ENCODE peak calls at places on chromosomes 1 and 21, in eight cellular contexts. One of them, this sample, is unnamed.

GRCh38 chr21:26842300-26842699 is 2.9 kb downstream of the ADAMTS1 start:
- DNase-seq in foreskin fibroblast: no peak
- DNase-seq in hepatocyte: no peak
- DNase-seq in EH: peak; percentile 52
- DNase-seq in pancreas: no peak
- DNase-seq in nephron progenitor cell: no peak
- DNase-seq in NCI-H1930: no peak
- DNase-seq in putamen: no peak
- DNase-seq in this sample: no peak

GRCh38 chr21:45574081-45574501 is 31.9 kb upstream of the SLC19A1 start:
- DNase-seq in hepatocyte: no peak
- DNase-seq in foreskin fibroblast: no peak
- DNase-seq in pancreas: no peak
- DNase-seq in EH: no peak
- DNase-seq in putamen: no peak
- DNase-seq in nephron progenitor cell: no peak
- DNase-seq in NCI-H1930: no peak
- DNase-seq in this sample: no peak

GRCh38 chr1:29062157-29062942 is 61.4 kb downstream of the TMEM200B start:
- DNase-seq in hepatocyte: no peak
- DNase-seq in nephron progenitor cell: no peak
- DNase-seq in foreskin fibroblast: no peak
- DNase-seq in putamen: peak; percentile 81
- DNase-seq in pancreas: no peak
- DNase-seq in EH: no peak
- DNase-seq in NCI-H1930: no peak
- DNase-seq in this sample: no peak

GRCh38 chr1:210298936-210299335 is 29.8 kb upstream of the HHAT start:
- DNase-seq in hepatocyte: no peak
- DNase-seq in NCI-H1930: no peak
- DNase-seq in nephron progenitor cell: no peak
- DNase-seq in pancreas: no peak
- DNase-seq in EH: peak; percentile 73
- DNase-seq in foreskin fibroblast: no peak
- DNase-seq in putamen: no peak
- DNase-seq in this sample: no peak

GRCh38 chr1:193700710-193701355 is 514.4 kb upstream of the B3GALT2 start:
- DNase-seq in nephron progenitor cell: no peak
- DNase-seq in NCI-H1930: no peak
- DNase-seq in putamen: no peak
- DNase-seq in hepatocyte: peak; percentile 6
- DNase-seq in pancreas: no peak
- DNase-seq in EH: peak; percentile 84
- DNase-seq in foreskin fibroblast: no peak
- DNase-seq in this sample: no peak

GRCh38 chr1:92886886-92887419 is 55.1 kb downstream of the RPL5 start:
- DNase-seq in hepatocyte: peak; percentile 74
- DNase-seq in nephron progenitor cell: no peak
- DNase-seq in pancreas: peak; percentile 61
- DNase-seq in NCI-H1930: no peak
- DNase-seq in foreskin fibroblast: no peak
- DNase-seq in putamen: no peak
- DNase-seq in EH: no peak
- DNase-seq in this sample: no peak

GRCh38 chr1:54663723-54664122 is 22.1 kb downstream of the MROH7 start:
- DNase-seq in putamen: no peak
- DNase-seq in EH: no peak
- DNase-seq in nephron progenitor cell: no peak
- DNase-seq in NCI-H1930: no peak
- DNase-seq in hepatocyte: no peak
- DNase-seq in pancreas: no peak
- DNase-seq in foreskin fibroblast: no peak
- DNase-seq in this sample: no peak

GRCh38 chr1:1331068-1331965 is at the start of gene TAS1R3:
- DNase-seq in putamen: no peak
- DNase-seq in hepatocyte: no peak
- DNase-seq in EH: peak; percentile 39
- DNase-seq in pancreas: no peak
- DNase-seq in nephron progenitor cell: no peak
- DNase-seq in foreskin fibroblast: no peak
- DNase-seq in NCI-H1930: no peak
- DNase-seq in this sample: no peak

GRCh38 chr1:165928075-165928731 is 100.8 kb downstream of the UCK2 start:
- DNase-seq in NCI-H1930: peak; percentile 6
- DNase-seq in foreskin fibroblast: peak; percentile 46
- DNase-seq in hepatocyte: peak; percentile 57
- DNase-seq in pancreas: no peak
- DNase-seq in nephron progenitor cell: peak; percentile 53
- DNase-seq in putamen: peak; percentile 31
- DNase-seq in EH: peak; percentile 61
- DNase-seq in this sample: peak; percentile 51

GRCh38 chr1:23065385-23065784 is 46.1 kb downstream of the KDM1A start:
- DNase-seq in EH: no peak
- DNase-seq in nephron progenitor cell: no peak
- DNase-seq in putamen: no peak
- DNase-seq in pancreas: no peak
- DNase-seq in NCI-H1930: no peak
- DNase-seq in hepatocyte: no peak
- DNase-seq in foreskin fibroblast: no peak
- DNase-seq in this sample: no peak

GRCh38 chr21:45859762-45860357 is 121.7 kb upstream of the COL6A1 start:
- DNase-seq in EH: no peak
- DNase-seq in putamen: no peak
- DNase-seq in foreskin fibroblast: no peak
- DNase-seq in pancreas: no peak
- DNase-seq in nephron progenitor cell: no peak
- DNase-seq in NCI-H1930: no peak
- DNase-seq in hepatocyte: no peak
- DNase-seq in this sample: no peak

GRCh38 chr1:99264201-99265021 is at the start of gene PLPPR4:
- DNase-seq in nephron progenitor cell: peak; percentile 83
- DNase-seq in pancreas: peak; percentile 47
- DNase-seq in NCI-H1930: no peak
- DNase-seq in hepatocyte: peak; percentile 68
- DNase-seq in putamen: peak; percentile 61
- DNase-seq in EH: peak; percentile 78
- DNase-seq in foreskin fibroblast: peak; percentile 21
- DNase-seq in this sample: no peak

GRCh38 chr1:206698011-206698410 is 13.3 kb downstream of the MAPKAPK2 start:
- DNase-seq in NCI-H1930: no peak
- DNase-seq in EH: no peak
- DNase-seq in pancreas: no peak
- DNase-seq in foreskin fibroblast: no peak
- DNase-seq in nephron progenitor cell: no peak
- DNase-seq in hepatocyte: no peak
- DNase-seq in putamen: no peak
- DNase-seq in this sample: no peak

GRCh38 chr1:217275617-217276398 is 355.1 kb downstream of the GPATCH2 start:
- DNase-seq in hepatocyte: no peak
- DNase-seq in foreskin fibroblast: peak; percentile 68
- DNase-seq in putamen: no peak
- DNase-seq in pancreas: no peak
- DNase-seq in EH: peak; percentile 77
- DNase-seq in nephron progenitor cell: no peak
- DNase-seq in NCI-H1930: no peak
- DNase-seq in this sample: no peak

GRCh38 chr21:20639026-20639425 is 359.2 kb upstream of the NCAM2 start:
- DNase-seq in hepatocyte: no peak
- DNase-seq in foreskin fibroblast: no peak
- DNase-seq in NCI-H1930: no peak
- DNase-seq in putamen: no peak
- DNase-seq in EH: no peak
- DNase-seq in nephron progenitor cell: no peak
- DNase-seq in pancreas: no peak
- DNase-seq in this sample: peak; percentile 26

GRCh38 chr1:30274176-30274936 is 449.0 kb downstream of the MATN1 start:
- DNase-seq in EH: no peak
- DNase-seq in putamen: no peak
- DNase-seq in pancreas: no peak
- DNase-seq in nephron progenitor cell: no peak
- DNase-seq in foreskin fibroblast: no peak
- DNase-seq in hepatocyte: no peak
- DNase-seq in NCI-H1930: no peak
- DNase-seq in this sample: no peak

GRCh38 chr21:42474043-42474831 is 21.8 kb downstream of the RSPH1 start:
- DNase-seq in foreskin fibroblast: no peak
- DNase-seq in nephron progenitor cell: no peak
- DNase-seq in pancreas: peak; percentile 78
- DNase-seq in hepatocyte: peak; percentile 92
- DNase-seq in putamen: peak; percentile 37
- DNase-seq in EH: peak; percentile 19
- DNase-seq in NCI-H1930: no peak
- DNase-seq in this sample: no peak

This sample was measured in MV-4-11.